ENCODE peak calls at places on chromosomes 4 and X, in ten cellular contexts. One of them, this sample, is unnamed.
A peak's percentile ranks its signal among the peaks of the same experiment; 100 is the strongest.

GRCh38 chrX:39814391-39814790 is 283.4 kb downstream of the BCOR start:
- DNase-seq in heart right ventricle: no peak
- DNase-seq in endothelial cell: no peak
- DNase-seq in dorsolateral prefrontal cortex: no peak
- DNase-seq in fibroblast of pulmonary artery: peak; percentile 44
- DNase-seq in CD4-positive, alpha-beta T cell: peak; percentile 33
- DNase-seq in OCI-LY7: peak; percentile 53
- DNase-seq in Peyer's patch: peak; percentile 60
- DNase-seq in BJ: no peak
- DNase-seq in fibroblast of mammary gland: peak; percentile 51
- DNase-seq in this sample: no peak

GRCh38 chrX:18440835-18441234 is 15.4 kb downstream of the CDKL5 start:
- DNase-seq in heart right ventricle: no peak
- DNase-seq in endothelial cell: no peak
- DNase-seq in dorsolateral prefrontal cortex: no peak
- DNase-seq in fibroblast of pulmonary artery: no peak
- DNase-seq in CD4-positive, alpha-beta T cell: no peak
- DNase-seq in OCI-LY7: no peak
- DNase-seq in Peyer's patch: no peak
- DNase-seq in BJ: no peak
- DNase-seq in fibroblast of mammary gland: no peak
- DNase-seq in this sample: no peak

GRCh38 chr4:93788712-93789111 is 39.8 kb upstream of the ATOH1 start:
- DNase-seq in heart right ventricle: no peak
- DNase-seq in endothelial cell: peak; percentile 13
- DNase-seq in dorsolateral prefrontal cortex: no peak
- DNase-seq in fibroblast of pulmonary artery: peak; percentile 39
- DNase-seq in CD4-positive, alpha-beta T cell: no peak
- DNase-seq in OCI-LY7: peak; percentile 15
- DNase-seq in Peyer's patch: no peak
- DNase-seq in BJ: no peak
- DNase-seq in fibroblast of mammary gland: peak; percentile 9
- DNase-seq in this sample: no peak

GRCh38 chrX:65706041-65706828 is 38.8 kb downstream of the MSN start:
- DNase-seq in heart right ventricle: peak; percentile 22
- DNase-seq in endothelial cell: no peak
- DNase-seq in dorsolateral prefrontal cortex: no peak
- DNase-seq in fibroblast of pulmonary artery: peak; percentile 87
- DNase-seq in CD4-positive, alpha-beta T cell: peak; percentile 37
- DNase-seq in OCI-LY7: no peak
- DNase-seq in Peyer's patch: peak; percentile 61
- DNase-seq in BJ: no peak
- DNase-seq in fibroblast of mammary gland: peak; percentile 81
- DNase-seq in this sample: no peak

GRCh38 chr4:173270312-173271027 is 63.7 kb downstream of the HMGB2 start:
- DNase-seq in heart right ventricle: no peak
- DNase-seq in endothelial cell: no peak
- DNase-seq in dorsolateral prefrontal cortex: no peak
- DNase-seq in fibroblast of pulmonary artery: peak; percentile 53
- DNase-seq in CD4-positive, alpha-beta T cell: no peak
- DNase-seq in OCI-LY7: no peak
- DNase-seq in Peyer's patch: no peak
- DNase-seq in BJ: no peak
- DNase-seq in fibroblast of mammary gland: peak; percentile 25
- DNase-seq in this sample: no peak

GRCh38 chr4:16897351-16897750 is 1.1 kb downstream of the LDB2 start:
- DNase-seq in heart right ventricle: no peak
- DNase-seq in endothelial cell: no peak
- DNase-seq in dorsolateral prefrontal cortex: no peak
- DNase-seq in fibroblast of pulmonary artery: peak; percentile 18
- DNase-seq in CD4-positive, alpha-beta T cell: no peak
- DNase-seq in OCI-LY7: no peak
- DNase-seq in Peyer's patch: no peak
- DNase-seq in BJ: no peak
- DNase-seq in fibroblast of mammary gland: no peak
- DNase-seq in this sample: no peak

GRCh38 chr4:951594-952468 is 19.6 kb downstream of the TMEM175 start:
- DNase-seq in heart right ventricle: peak; percentile 10
- DNase-seq in endothelial cell: no peak
- DNase-seq in dorsolateral prefrontal cortex: no peak
- DNase-seq in fibroblast of pulmonary artery: no peak
- DNase-seq in CD4-positive, alpha-beta T cell: no peak
- DNase-seq in OCI-LY7: no peak
- DNase-seq in Peyer's patch: no peak
- DNase-seq in BJ: no peak
- DNase-seq in fibroblast of mammary gland: no peak
- DNase-seq in this sample: no peak

GRCh38 chrX:101708180-101708579 is 48.5 kb upstream of the ARMCX2 start:
- DNase-seq in heart right ventricle: no peak
- DNase-seq in endothelial cell: no peak
- DNase-seq in dorsolateral prefrontal cortex: no peak
- DNase-seq in fibroblast of pulmonary artery: no peak
- DNase-seq in CD4-positive, alpha-beta T cell: no peak
- DNase-seq in OCI-LY7: no peak
- DNase-seq in Peyer's patch: no peak
- DNase-seq in BJ: no peak
- DNase-seq in fibroblast of mammary gland: peak; percentile 8
- DNase-seq in this sample: no peak

GRCh38 chr4:145755802-145756201 is 75.9 kb downstream of the C4orf51 start:
- DNase-seq in heart right ventricle: no peak
- DNase-seq in endothelial cell: no peak
- DNase-seq in dorsolateral prefrontal cortex: no peak
- DNase-seq in fibroblast of pulmonary artery: no peak
- DNase-seq in CD4-positive, alpha-beta T cell: no peak
- DNase-seq in OCI-LY7: no peak
- DNase-seq in Peyer's patch: no peak
- DNase-seq in BJ: no peak
- DNase-seq in fibroblast of mammary gland: peak; percentile 75
- DNase-seq in this sample: no peak

GRCh38 chr4:7979652-7979968 is 39.9 kb upstream of the AFAP1 start:
- DNase-seq in heart right ventricle: no peak
- DNase-seq in endothelial cell: no peak
- DNase-seq in dorsolateral prefrontal cortex: no peak
- DNase-seq in fibroblast of pulmonary artery: no peak
- DNase-seq in CD4-positive, alpha-beta T cell: no peak
- DNase-seq in OCI-LY7: no peak
- DNase-seq in Peyer's patch: no peak
- DNase-seq in BJ: no peak
- DNase-seq in fibroblast of mammary gland: no peak
- DNase-seq in this sample: no peak

GRCh38 chr4:128454281-128455075 is 166.9 kb upstream of the PGRMC2 start:
- DNase-seq in heart right ventricle: peak; percentile 66
- DNase-seq in endothelial cell: peak; percentile 64
- DNase-seq in dorsolateral prefrontal cortex: peak; percentile 69
- DNase-seq in fibroblast of pulmonary artery: peak; percentile 97
- DNase-seq in CD4-positive, alpha-beta T cell: peak; percentile 47
- DNase-seq in OCI-LY7: peak; percentile 70
- DNase-seq in Peyer's patch: peak; percentile 85
- DNase-seq in BJ: peak; percentile 43
- DNase-seq in fibroblast of mammary gland: peak; percentile 97
- DNase-seq in this sample: peak; percentile 87

GRCh38 chr4:147110473-147110872 is 164.8 kb upstream of the TTC29 start:
- DNase-seq in heart right ventricle: no peak
- DNase-seq in endothelial cell: no peak
- DNase-seq in dorsolateral prefrontal cortex: no peak
- DNase-seq in fibroblast of pulmonary artery: no peak
- DNase-seq in CD4-positive, alpha-beta T cell: no peak
- DNase-seq in OCI-LY7: no peak
- DNase-seq in Peyer's patch: no peak
- DNase-seq in BJ: no peak
- DNase-seq in fibroblast of mammary gland: no peak
- DNase-seq in this sample: no peak

GRCh38 chr4:84498203-84499026 is 677 bp downstream of the NKX6-1 start:
- DNase-seq in heart right ventricle: no peak
- DNase-seq in endothelial cell: no peak
- DNase-seq in dorsolateral prefrontal cortex: no peak
- DNase-seq in fibroblast of pulmonary artery: peak; percentile 26
- DNase-seq in CD4-positive, alpha-beta T cell: no peak
- DNase-seq in OCI-LY7: no peak
- DNase-seq in Peyer's patch: no peak
- DNase-seq in BJ: no peak
- DNase-seq in fibroblast of mammary gland: peak; percentile 25
- DNase-seq in this sample: no peak

DNA sequence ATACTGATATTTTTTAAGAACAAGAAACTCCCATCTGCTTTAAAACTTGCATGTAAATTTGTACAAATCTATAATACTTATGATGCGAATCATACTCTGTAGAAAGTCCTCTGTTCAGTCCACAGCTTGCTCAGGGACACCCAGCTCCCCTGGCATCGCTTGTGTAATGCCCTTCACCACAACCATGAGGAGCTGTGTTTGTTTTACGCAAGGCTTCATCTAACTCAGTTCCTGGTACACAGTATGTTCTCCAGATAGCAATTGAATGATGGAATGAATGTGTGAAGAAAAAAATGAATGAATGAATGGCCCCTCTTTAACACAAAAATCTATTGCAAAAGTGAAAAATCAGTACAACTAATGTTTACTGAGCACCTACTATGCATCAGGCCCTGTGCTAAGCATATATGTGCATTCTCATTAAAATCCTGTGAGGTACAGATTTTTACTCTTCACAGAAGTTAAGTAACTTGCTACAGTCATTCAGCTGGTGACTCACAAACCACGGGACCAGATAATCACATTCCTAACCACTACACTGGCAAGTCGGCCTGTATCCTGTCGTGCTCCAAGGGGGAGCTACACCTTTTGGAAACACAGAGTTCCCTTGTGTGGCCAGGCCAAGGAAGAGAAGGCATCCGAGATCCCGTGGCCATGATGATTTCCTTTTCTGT is 58.7 kb upstream of the KDR start:
- DNase-seq in heart right ventricle: no peak
- DNase-seq in endothelial cell: no peak
- DNase-seq in dorsolateral prefrontal cortex: no peak
- DNase-seq in fibroblast of pulmonary artery: peak; percentile 97
- DNase-seq in CD4-positive, alpha-beta T cell: no peak
- DNase-seq in OCI-LY7: no peak
- DNase-seq in Peyer's patch: no peak
- DNase-seq in BJ: peak; percentile 63
- DNase-seq in fibroblast of mammary gland: peak; percentile 98
- DNase-seq in this sample: peak; percentile 37
- TF ChIP-seq CTCF in heart right ventricle: no peak
- TF ChIP-seq CTCF in endothelial cell: no peak
- TF ChIP-seq CTCF in dorsolateral prefrontal cortex: no peak
- TF ChIP-seq CTCF in fibroblast of pulmonary artery: no peak
- TF ChIP-seq CTCF in CD4-positive, alpha-beta T cell: no peak
- TF ChIP-seq CTCF in OCI-LY7: no peak
- TF ChIP-seq CTCF in Peyer's patch: no peak
- TF ChIP-seq CTCF in BJ: no peak
- TF ChIP-seq CTCF in fibroblast of mammary gland: no peak
- TF ChIP-seq CTCF in this sample: no peak

GRCh38 chrX:11460347-11460746 is 167.1 kb downstream of the AMELX start:
- DNase-seq in heart right ventricle: no peak
- DNase-seq in endothelial cell: no peak
- DNase-seq in dorsolateral prefrontal cortex: no peak
- DNase-seq in fibroblast of pulmonary artery: no peak
- DNase-seq in CD4-positive, alpha-beta T cell: no peak
- DNase-seq in OCI-LY7: no peak
- DNase-seq in Peyer's patch: no peak
- DNase-seq in BJ: no peak
- DNase-seq in fibroblast of mammary gland: peak; percentile 17
- DNase-seq in this sample: no peak
- TF ChIP-seq CTCF in heart right ventricle: no peak
- TF ChIP-seq CTCF in endothelial cell: no peak
- TF ChIP-seq CTCF in dorsolateral prefrontal cortex: no peak
- TF ChIP-seq CTCF in fibroblast of pulmonary artery: peak; percentile 21
- TF ChIP-seq CTCF in CD4-positive, alpha-beta T cell: no peak
- TF ChIP-seq CTCF in OCI-LY7: no peak
- TF ChIP-seq CTCF in Peyer's patch: no peak
- TF ChIP-seq CTCF in BJ: no peak
- TF ChIP-seq CTCF in fibroblast of mammary gland: peak; percentile 22
- TF ChIP-seq CTCF in this sample: no peak

GRCh38 chr4:65538571-65538970 is 131.7 kb downstream of the EPHA5 start:
- DNase-seq in heart right ventricle: no peak
- DNase-seq in endothelial cell: no peak
- DNase-seq in dorsolateral prefrontal cortex: no peak
- DNase-seq in fibroblast of pulmonary artery: peak; percentile 72
- DNase-seq in CD4-positive, alpha-beta T cell: no peak
- DNase-seq in OCI-LY7: no peak
- DNase-seq in Peyer's patch: no peak
- DNase-seq in BJ: no peak
- DNase-seq in fibroblast of mammary gland: peak; percentile 17
- DNase-seq in this sample: no peak
- TF ChIP-seq CTCF in heart right ventricle: no peak
- TF ChIP-seq CTCF in endothelial cell: no peak
- TF ChIP-seq CTCF in dorsolateral prefrontal cortex: no peak
- TF ChIP-seq CTCF in fibroblast of pulmonary artery: no peak
- TF ChIP-seq CTCF in CD4-positive, alpha-beta T cell: no peak
- TF ChIP-seq CTCF in OCI-LY7: no peak
- TF ChIP-seq CTCF in Peyer's patch: no peak
- TF ChIP-seq CTCF in BJ: no peak
- TF ChIP-seq CTCF in fibroblast of mammary gland: no peak
- TF ChIP-seq CTCF in this sample: no peak

DNA sequence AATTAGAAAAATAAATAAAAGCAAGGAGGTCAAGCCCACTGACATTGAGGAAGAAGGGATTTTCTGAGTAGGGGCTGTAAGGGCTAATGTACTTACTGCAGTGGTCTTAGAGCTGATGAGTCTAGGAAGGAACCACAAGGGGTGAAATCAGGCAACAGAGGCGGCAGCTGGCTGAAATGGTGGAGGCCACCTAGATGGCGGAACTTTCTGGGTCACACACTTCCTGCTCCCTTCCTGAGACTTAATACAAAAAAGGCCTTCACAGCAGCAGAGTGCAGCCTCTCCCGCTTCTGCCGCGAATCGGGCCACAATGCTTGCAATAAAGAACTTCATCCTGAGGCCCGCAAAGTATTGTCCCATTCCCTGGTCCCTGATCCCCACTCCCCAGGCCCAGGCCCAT is 15.4 kb downstream of the SNX12 start:
- DNase-seq in heart right ventricle: no peak
- DNase-seq in endothelial cell: no peak
- DNase-seq in dorsolateral prefrontal cortex: no peak
- DNase-seq in fibroblast of pulmonary artery: no peak
- DNase-seq in CD4-positive, alpha-beta T cell: no peak
- DNase-seq in OCI-LY7: no peak
- DNase-seq in Peyer's patch: no peak
- DNase-seq in BJ: no peak
- DNase-seq in fibroblast of mammary gland: no peak
- DNase-seq in this sample: no peak
- TF ChIP-seq CTCF in heart right ventricle: no peak
- TF ChIP-seq CTCF in endothelial cell: no peak
- TF ChIP-seq CTCF in dorsolateral prefrontal cortex: no peak
- TF ChIP-seq CTCF in fibroblast of pulmonary artery: no peak
- TF ChIP-seq CTCF in CD4-positive, alpha-beta T cell: no peak
- TF ChIP-seq CTCF in OCI-LY7: no peak
- TF ChIP-seq CTCF in Peyer's patch: no peak
- TF ChIP-seq CTCF in BJ: no peak
- TF ChIP-seq CTCF in fibroblast of mammary gland: no peak
- TF ChIP-seq CTCF in this sample: no peak

This sample was measured in AG09319.